ENCODE peak calls at places on chromosomes 1 and 21, in six cellular contexts. X is T1000; E is stimulated activated CD8-positive, alpha-beta memory T cell treated with anti-CD3 and anti-CD28 coated beads, Interleukin-15, amount 100 ng/mL, for 4 hours; H is kidney tubule cell; K is stimulated activated CD4-positive, alpha-beta T cell treated with anti-CD3 and anti-CD28 coated beads, Interleukin-2, amount 100 ng/mL, for 48 hours; J is RKO. Q is an unnamed sample.

GRCh38 chr21:19553930-19554615 is 1150.5 kb upstream of the TMPRSS15 start:
- DNase-seq in X (no peak), E (no peak), H (no peak), K (no peak), J (no peak), Q (no peak)

GRCh38 chr1:58848818-58849411 is 65.1 kb upstream of the JUN start:
- DNase-seq in X (peak), E (no peak), H (peak), K (no peak), J (peak), Q (peak)

GRCh38 chr1:29057700-29058099 is 66.0 kb downstream of the TMEM200B start:
- DNase-seq in X (no peak), E (no peak), H (no peak), K (no peak), J (no peak), Q (no peak)

GRCh38 chr1:231040800-231041704 is 998 bp upstream of the FAM89A start:
- DNase-seq in X (no peak), E (no peak), H (no peak), K (no peak), J (no peak), Q (no peak)

GRCh38 chr1:183030053-183030452 is 6.8 kb downstream of the LAMC1 start:
- DNase-seq in X (no peak), E (no peak), H (no peak), K (no peak), J (no peak), Q (no peak)

GRCh38 chr1:91803847-91804545 is 82.0 kb downstream of the TGFBR3 start:
- DNase-seq in X (no peak), E (peak), H (peak), K (peak), J (no peak), Q (no peak)

GRCh38 chr1:240492832-240493440 is 119.0 kb downstream of the GREM2 start:
- DNase-seq in X (no peak), E (no peak), H (peak), K (no peak), J (no peak), Q (peak)

GRCh38 chr1:153533689-153534201 is 2.0 kb downstream of the S100A6 start:
- DNase-seq in X (peak), E (no peak), H (peak), K (no peak), J (peak), Q (peak)

GRCh38 chr1:97464305-97464704 is 456.5 kb downstream of the DPYD start:
- DNase-seq in X (no peak), E (no peak), H (no peak), K (no peak), J (no peak), Q (no peak)

GRCh38 chr21:34904526-34905298 is 144.4 kb downstream of the RUNX1 start:
- DNase-seq in X (no peak), E (no peak), H (no peak), K (no peak), J (no peak), Q (no peak)

GRCh38 chr1:223748773-223749733 is 36.7 kb downstream of the CAPN2 start:
- DNase-seq in X (peak), E (peak), H (peak), K (peak), J (no peak), Q (no peak)

GRCh38 chr1:19903621-19904020 is 19.8 kb downstream of the PLA2G2E start:
- DNase-seq in X (no peak), E (no peak), H (peak), K (no peak), J (no peak), Q (no peak)

GRCh38 chr1:1171551-1172340 is 1.9 kb upstream of the TTLL10 start:
- DNase-seq in X (no peak), E (no peak), H (no peak), K (no peak), J (no peak), Q (no peak)

GRCh38 chr1:30908446-30908885 is at the start of gene SDC3:
- DNase-seq in X (no peak), E (no peak), H (peak), K (no peak), J (peak), Q (no peak)

GRCh38 chr1:196144588-196144987 is 463.7 kb downstream of the KCNT2 start:
- DNase-seq in X (no peak), E (no peak), H (no peak), K (no peak), J (peak), Q (no peak)

GRCh38 chr21:31078796-31079195 is 40.5 kb upstream of the KRTAP19-8 start:
- DNase-seq in X (no peak), E (no peak), H (no peak), K (no peak), J (no peak), Q (no peak)